ENCODE peak calls at places on chromosomes 3 and 15, in six cellular contexts. U is coronary artery, I is ovary, V is MCF 10A, A is fibroblast of lung, Y is fibroblast of pulmonary artery. K is an unnamed sample.
A peak's percentile ranks its signal among the peaks of the same experiment; 100 is the strongest.

GRCh38 chr15:17026633-17027032 is 3515.0 kb downstream of the GOLGA6L6 start:
- DNase-seq in U (no peak), I (no peak), V (no peak), A (no peak), Y (no peak), K (no peak)

GRCh38 chr15:75170711-75171341 is 30.9 kb upstream of the C15orf39 start:
- DNase-seq in U (no peak), I (no peak), V (no peak), A (peak; percentile 25), Y (peak; percentile 38), K (no peak)

GRCh38 chr15:41730543-41730942 is 43.7 kb upstream of the MAPKBP1 start:
- DNase-seq in U (no peak), I (no peak), V (no peak), A (no peak), Y (no peak), K (no peak)

GRCh38 chr15:50687302-50687902 is 805 bp upstream of the TRPM7 start:
- DNase-seq in U (no peak), I (no peak), V (no peak), A (no peak), Y (no peak), K (no peak)

GRCh38 chr15:76163429-76164020 is 103.7 kb downstream of the TMEM266 start:
- DNase-seq in U (no peak), I (peak; percentile 77), V (peak; percentile 91), A (peak; percentile 96), Y (peak; percentile 71), K (no peak)

GRCh38 chr3:107791450-107791849 is 268.7 kb downstream of the BBX start:
- DNase-seq in U (no peak), I (no peak), V (no peak), A (no peak), Y (no peak), K (no peak)

GRCh38 chr15:66290518-66290917 is 2.9 kb upstream of the DIS3L start:
- DNase-seq in U (no peak), I (no peak), V (no peak), A (no peak), Y (no peak), K (no peak)

GRCh38 chr3:186693843-186694242 is 23.3 kb upstream of the KNG1 start:
- DNase-seq in U (no peak), I (no peak), V (no peak), A (no peak), Y (no peak), K (no peak)

GRCh38 chr3:151315136-151315535 is 1.5 kb downstream of the GPR87 start:
- DNase-seq in U (no peak), I (no peak), V (no peak), A (peak; percentile 55), Y (peak; percentile 67), K (no peak)

GRCh38 chr15:43886558-43886957 is 59.8 kb downstream of the WDR76 start:
- DNase-seq in U (no peak), I (no peak), V (no peak), A (no peak), Y (no peak), K (no peak)

DNA sequence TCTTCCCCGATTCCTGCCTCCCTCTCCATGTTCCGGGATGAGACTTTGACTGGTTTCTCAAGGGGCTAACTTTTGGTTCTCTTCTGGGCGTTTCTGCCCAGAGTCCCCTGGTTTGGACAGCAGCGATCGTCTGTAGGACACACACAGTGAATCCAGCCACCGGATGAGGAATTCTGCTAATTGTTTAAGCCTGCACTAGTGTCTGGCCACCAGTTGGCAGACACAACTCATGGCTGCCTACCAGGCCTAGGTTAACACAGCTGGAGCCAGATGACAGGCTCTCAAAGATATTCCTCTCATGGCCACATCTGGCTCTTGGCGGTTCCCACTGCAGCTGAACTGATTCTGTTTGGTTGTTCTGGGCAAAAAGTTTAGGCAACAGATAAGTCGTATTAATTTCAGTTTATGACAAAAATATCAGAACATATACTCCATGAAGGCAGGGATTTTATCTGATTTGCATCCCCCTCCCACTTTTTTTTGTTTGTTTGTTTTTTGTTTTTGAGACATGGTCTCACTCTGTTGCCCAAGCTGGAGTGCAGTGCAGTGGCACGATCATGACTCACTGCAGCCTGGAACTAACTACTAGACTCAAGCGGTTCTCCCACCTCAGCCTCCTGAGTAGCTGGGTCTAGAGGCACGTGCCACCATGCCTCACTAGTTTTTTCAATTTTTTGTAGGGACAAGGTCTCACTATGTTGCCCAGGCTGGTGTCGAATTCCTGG is 272.8 kb downstream of the FOXP1 start:
- DNase-seq in U (no peak), I (peak; percentile 49), V (peak; percentile 14), A (peak; percentile 81), Y (peak; percentile 39), K (no peak)
- TF ChIP-seq CTCF in U (no peak), I (no peak), V (no peak), A (peak; percentile 44), Y (peak; percentile 15), K (peak; percentile 19)

GRCh38 chr3:144491333-144491732 is 519.7 kb downstream of the DIPK2A start:
- DNase-seq in U (no peak), I (no peak), V (no peak), A (no peak), Y (peak; percentile 7), K (no peak)
- TF ChIP-seq CTCF in U (no peak), I (no peak), V (no peak), A (no peak), Y (no peak), K (no peak)

DNA sequence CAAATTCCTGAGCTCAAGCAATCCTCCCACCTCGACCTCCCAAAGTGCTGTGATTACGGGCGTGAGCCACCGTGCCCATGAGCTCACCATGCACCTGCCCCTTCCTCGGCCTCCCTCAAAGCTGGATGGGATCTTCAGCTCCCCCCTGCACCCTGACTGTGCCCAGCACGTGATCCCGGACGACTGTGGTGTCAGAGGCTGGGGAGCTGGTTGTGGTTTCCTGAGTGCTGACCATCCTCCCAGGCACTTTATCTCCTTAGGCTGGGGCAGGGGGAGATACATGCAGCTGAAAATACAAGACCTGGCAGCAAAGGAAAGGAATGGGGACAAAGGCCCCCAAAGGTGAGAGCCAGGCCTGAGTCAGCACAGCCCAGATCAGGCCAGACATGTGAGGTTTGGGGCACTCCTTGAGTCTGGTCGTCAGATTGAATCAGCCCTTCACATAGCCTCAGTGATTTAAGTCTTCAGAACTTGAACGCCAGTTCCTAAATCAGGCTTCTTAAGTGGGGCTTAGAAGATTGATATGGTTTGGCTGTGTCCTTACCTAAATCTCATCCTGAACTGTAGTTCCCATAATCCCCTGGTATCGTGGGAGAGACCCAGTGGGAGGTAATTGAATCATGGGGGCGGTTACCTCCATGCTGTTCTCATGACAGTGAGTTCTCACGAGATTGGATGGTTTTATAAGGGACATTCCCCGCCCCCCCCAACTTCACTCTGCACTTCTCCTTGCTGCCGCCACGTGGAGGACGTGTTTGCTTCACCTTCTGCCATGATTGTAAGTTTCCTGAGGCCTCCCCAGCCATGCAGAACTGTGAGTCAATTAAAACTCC is 35.8 kb downstream of the PRKCD start:
- DNase-seq in U (no peak), I (no peak), V (peak; percentile 55), A (peak; percentile 56), Y (peak; percentile 69), K (no peak)
- TF ChIP-seq CTCF in U (no peak), I (no peak), V (no peak), A (peak; percentile 14), Y (no peak), K (no peak)

GRCh38 chr3:127825764-127826163 is 3.4 kb upstream of the MGLL start:
- DNase-seq in U (no peak), I (no peak), V (no peak), A (no peak), Y (no peak), K (no peak)
- TF ChIP-seq CTCF in U (no peak), I (no peak), V (no peak), A (peak; percentile 28), Y (no peak), K (peak; percentile 41)

GRCh38 chr3:18058666-18059065 is 316.2 kb upstream of the TBC1D5 start:
- DNase-seq in U (no peak), I (no peak), V (no peak), A (no peak), Y (no peak), K (no peak)
- TF ChIP-seq CTCF in U (no peak), I (no peak), V (no peak), A (no peak), Y (no peak), K (no peak)

GRCh38 chr15:89667706-89667960 is 11.5 kb downstream of the PLIN1 start:
- DNase-seq in U (no peak), I (no peak), V (no peak), A (no peak), Y (no peak), K (no peak)
- TF ChIP-seq CTCF in U (no peak), I (no peak), V (no peak), A (no peak), Y (no peak), K (no peak)

K was measured in type B pancreatic cell.